ENCODE peak calls at places on chromosome 19, in four cellular contexts. J is fibroblast of lung, H is hepatocyte, K is neural progenitor cell. F is an unnamed sample.
A peak's percentile ranks its signal among the peaks of the same experiment; 100 is the strongest.

GRCh38 chr19:28920269-28921066 is 292.5 kb downstream of the UQCRFS1 start:
- DNase-seq in H (no peak), J (no peak), K (peak; percentile 53), F (no peak)

GRCh38 chr19:5338661-5339469 is 1.7 kb downstream of the PTPRS start:
- DNase-seq in J (no peak), K (peak; percentile 83), H (peak; percentile 34), F (no peak)

GRCh38 chr19:29188289-29188688 is 24.7 kb downstream of the UQCRFS1 start:
- DNase-seq in H (no peak), J (no peak), K (no peak), F (no peak)

GRCh38 chr19:45322744-45323281 is at the start of gene CKM:
- DNase-seq in J (no peak), K (no peak), H (no peak), F (no peak)

GRCh38 chr19:29479941-29480340 is 45.9 kb upstream of the VSTM2B start:
- DNase-seq in J (no peak), K (no peak), H (no peak), F (no peak)

GRCh38 chr19:3897936-3898335 is 17.5 kb downstream of the ATCAY start:
- DNase-seq in H (no peak), K (no peak), J (no peak), F (no peak)

GRCh38 chr19:4018775-4019504 is 11.4 kb downstream of the PIAS4 start:
- DNase-seq in H (no peak), K (no peak), J (no peak), F (no peak)

GRCh38 chr19:31260171-31260933 is 88.9 kb downstream of the TSHZ3 start:
- DNase-seq in H (no peak), J (no peak), K (no peak), F (no peak)

GRCh38 chr19:5156231-5156986 is 184.2 kb downstream of the PTPRS start:
- DNase-seq in H (no peak), J (no peak), K (no peak), F (no peak)

GRCh38 chr19:41671481-41671880 is 16.6 kb downstream of the CEACAM7 start:
- DNase-seq in K (no peak), H (no peak), J (no peak), F (no peak)

DNA sequence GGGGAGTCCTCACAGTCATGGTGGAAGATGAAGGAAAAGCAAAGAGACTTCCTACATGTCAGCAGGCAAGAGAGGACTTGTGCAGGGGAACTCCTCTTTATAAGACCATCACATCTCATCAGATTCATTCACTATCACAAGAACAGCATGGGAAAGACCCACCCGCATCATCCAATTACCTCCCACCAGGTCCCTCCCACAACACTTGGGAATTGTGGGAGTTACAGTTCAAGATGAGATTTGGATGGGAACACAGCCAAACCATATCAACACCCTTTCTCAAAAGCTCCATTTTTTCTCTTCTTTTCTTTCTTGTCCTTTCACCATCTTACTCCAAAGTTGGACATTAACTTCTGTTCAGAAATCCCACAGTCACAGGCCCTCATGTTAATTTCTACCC is 4.7 kb upstream of the LRP3 start:
- DNase-seq in K (no peak), J (no peak), H (no peak), F (no peak)
- H3K4me1 ChIP-seq in K (no peaks in the 10 kb centered on the region), J (no peaks in the 10 kb centered on the region), H (no peaks in the 10 kb centered on the region), F (no peaks in the 10 kb centered on the region)

DNA sequence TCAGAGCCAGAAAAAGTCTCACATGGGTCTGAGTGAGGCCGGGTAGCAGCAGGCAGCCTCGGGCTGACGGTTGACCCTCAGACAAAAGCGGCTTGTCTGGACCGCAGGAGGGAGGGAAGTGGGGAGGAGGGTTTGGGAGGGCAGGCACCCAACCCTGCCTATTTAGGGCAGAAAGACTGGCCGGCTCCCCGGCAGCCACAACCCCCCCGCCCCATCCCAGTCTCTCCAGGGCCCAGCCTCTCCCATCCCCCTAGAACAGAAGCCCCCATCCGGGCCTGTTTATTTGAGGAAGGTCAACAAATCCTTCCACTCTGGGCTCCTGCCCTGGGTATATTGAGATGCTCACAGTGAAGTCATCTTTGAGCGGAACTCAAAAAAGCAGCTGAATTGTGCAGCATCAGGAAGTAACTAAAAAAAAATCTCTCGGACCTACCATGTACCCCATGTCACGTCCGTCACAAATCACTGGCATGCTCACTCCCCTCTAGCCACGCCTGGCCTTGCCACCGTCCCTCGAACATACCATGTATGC is 6.3 kb downstream of the DACT3 start:
- DNase-seq in J (no peak), K (peak; percentile 70), H (no peak), F (no peak)
- H3K4me2 ChIP-seq in J (peak overlapping the region; percentile 23), K (peak overlapping the region; percentile 34), H (peak overlapping the region; percentile 1), F (no peak overlapping the region)

GRCh38 chr19:16265890-16266585 is 58.6 kb upstream of the KLF2 start:
- DNase-seq in H (no peak), K (no peak), J (no peak), F (no peak)
- H3K4me1 ChIP-seq in H (peaks cover 23% of the 10 kb centered on the region), K (no peaks in the 10 kb centered on the region), J (no peaks in the 10 kb centered on the region), F (peaks cover 37% of the 10 kb centered on the region)

GRCh38 chr19:57719901-57720519 is 7.4 kb downstream of the ZNF671 start:
- DNase-seq in K (no peak), H (no peak), J (no peak), F (no peak)

GRCh38 chr19:57719424-57719823 is 8.0 kb downstream of the ZNF671 start:
- DNase-seq in H (no peak), K (no peak), J (no peak), F (no peak)

DNA sequence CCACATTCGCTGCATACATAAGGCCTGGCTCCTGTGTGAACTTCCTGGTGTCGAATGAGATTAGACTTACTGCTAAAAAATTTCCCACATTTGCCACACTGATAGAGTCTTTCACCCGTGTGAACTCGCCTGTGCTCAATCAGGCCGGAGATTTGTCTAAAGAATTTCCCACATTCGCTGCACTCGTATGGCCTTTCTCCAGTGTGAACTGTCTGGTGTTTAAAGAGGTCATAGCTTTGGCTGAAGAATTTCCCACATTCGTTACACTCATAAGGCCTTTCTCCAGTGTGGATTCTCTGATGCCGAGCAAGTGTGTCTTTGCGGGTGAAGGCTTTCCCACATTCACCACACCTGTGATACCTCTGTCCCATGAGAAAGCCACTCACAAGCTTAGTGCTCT is 6.5 kb downstream of the ZNF671 start:
- DNase-seq in J (no peak), H (no peak), K (no peak), F (no peak)
- H3K4me2 ChIP-seq in J (no peak overlapping the region), H (no peak overlapping the region), K (no peak overlapping the region), F (no peak overlapping the region)

GRCh38 chr19:15252398-15253018 is 20.3 kb upstream of the EPHX3 start:
- DNase-seq in K (peak; percentile 55), J (peak; percentile 36), H (no peak), F (no peak)
- H3K4me1 ChIP-seq in K (peaks cover 16% of the 10 kb centered on the region), J (peaks cover 50% of the 10 kb centered on the region), H (peaks cover 45% of the 10 kb centered on the region), F (no peaks in the 10 kb centered on the region)

F was measured in OCI-LY7.